ENCODE peak calls at places on chromosomes 5 and 9, in five cellular contexts. One of them, this sample, is unnamed.

GRCh38 chr5:13477118-13477737 is 467.3 kb downstream of the DNAH5 start:
- DNase-seq in left ventricle myocardium inferior: no peak
- DNase-seq in body of pancreas: no peak
- DNase-seq in DND-41: no peak
- DNase-seq in ovary: no peak
- DNase-seq in this sample: no peak

GRCh38 chr5:425714-426113 is 17.3 kb upstream of the EXOC3 start:
- DNase-seq in body of pancreas: no peak
- DNase-seq in DND-41: no peak
- DNase-seq in left ventricle myocardium inferior: no peak
- DNase-seq in ovary: no peak
- DNase-seq in this sample: no peak

GRCh38 chr5:172602712-172603289 is 38.3 kb upstream of the NEURL1B start:
- DNase-seq in DND-41: no peak
- DNase-seq in ovary: peak; percentile 25
- DNase-seq in body of pancreas: no peak
- DNase-seq in left ventricle myocardium inferior: no peak
- DNase-seq in this sample: peak; percentile 67

GRCh38 chr9:4009006-4009511 is 290.8 kb downstream of the GLIS3 start:
- DNase-seq in ovary: no peak
- DNase-seq in body of pancreas: no peak
- DNase-seq in left ventricle myocardium inferior: no peak
- DNase-seq in DND-41: no peak
- DNase-seq in this sample: no peak

GRCh38 chr9:20906326-20906725 is 125.1 kb downstream of the HACD4 start:
- DNase-seq in left ventricle myocardium inferior: no peak
- DNase-seq in ovary: no peak
- DNase-seq in DND-41: no peak
- DNase-seq in body of pancreas: no peak
- DNase-seq in this sample: no peak

GRCh38 chr5:93915142-93915553 is 173.7 kb upstream of the POU5F2 start:
- DNase-seq in left ventricle myocardium inferior: no peak
- DNase-seq in DND-41: no peak
- DNase-seq in ovary: no peak
- DNase-seq in body of pancreas: no peak
- DNase-seq in this sample: no peak

GRCh38 chr9:16921855-16922254 is 51.4 kb upstream of the BNC2 start:
- DNase-seq in DND-41: no peak
- DNase-seq in ovary: no peak
- DNase-seq in body of pancreas: no peak
- DNase-seq in left ventricle myocardium inferior: no peak
- DNase-seq in this sample: no peak

GRCh38 chr9:130936285-130937117 is 2.5 kb downstream of the FIBCD1 start:
- DNase-seq in body of pancreas: no peak
- DNase-seq in DND-41: no peak
- DNase-seq in left ventricle myocardium inferior: no peak
- DNase-seq in ovary: peak; percentile 49
- DNase-seq in this sample: no peak

GRCh38 chr5:1376921-1377320 is 32.0 kb upstream of the CLPTM1L start:
- DNase-seq in body of pancreas: no peak
- DNase-seq in left ventricle myocardium inferior: no peak
- DNase-seq in ovary: no peak
- DNase-seq in DND-41: no peak
- DNase-seq in this sample: no peak

GRCh38 chr9:30796806-30797205 is 1587.6 kb upstream of the ACO1 start:
- DNase-seq in left ventricle myocardium inferior: no peak
- DNase-seq in DND-41: no peak
- DNase-seq in ovary: no peak
- DNase-seq in body of pancreas: no peak
- DNase-seq in this sample: no peak

GRCh38 chr5:38323645-38324295 is 65.4 kb downstream of the EGFLAM start:
- DNase-seq in DND-41: no peak
- DNase-seq in body of pancreas: no peak
- DNase-seq in ovary: no peak
- DNase-seq in left ventricle myocardium inferior: no peak
- DNase-seq in this sample: peak; percentile 22

GRCh38 chr5:170681013-170681433 is 102.5 kb upstream of the GABRP start:
- DNase-seq in body of pancreas: peak; percentile 5
- DNase-seq in left ventricle myocardium inferior: peak; percentile 15
- DNase-seq in ovary: no peak
- DNase-seq in DND-41: peak; percentile 74
- DNase-seq in this sample: no peak

GRCh38 chr9:96741771-96742170 is 36.1 kb downstream of the ZNF510 start:
- DNase-seq in ovary: no peak
- DNase-seq in DND-41: no peak
- DNase-seq in body of pancreas: no peak
- DNase-seq in left ventricle myocardium inferior: no peak
- DNase-seq in this sample: no peak

GRCh38 chr5:149581192-149581861 is at the start of gene ARHGEF37:
- DNase-seq in DND-41: no peak
- DNase-seq in left ventricle myocardium inferior: peak; percentile 94
- DNase-seq in ovary: peak; percentile 90
- DNase-seq in body of pancreas: peak; percentile 88
- DNase-seq in this sample: peak; percentile 88

GRCh38 chr5:72235725-72236124 is 84.3 kb downstream of the MRPS27 start:
- DNase-seq in DND-41: no peak
- DNase-seq in ovary: no peak
- DNase-seq in body of pancreas: no peak
- DNase-seq in left ventricle myocardium inferior: no peak
- DNase-seq in this sample: no peak

GRCh38 chr5:180034564-180034963 is 37.0 kb downstream of the RNF130 start:
- DNase-seq in left ventricle myocardium inferior: no peak
- DNase-seq in ovary: no peak
- DNase-seq in body of pancreas: no peak
- DNase-seq in DND-41: no peak
- DNase-seq in this sample: no peak

GRCh38 chr5:131186561-131187256 is 16.0 kb downstream of the LYRM7 start:
- DNase-seq in ovary: no peak
- DNase-seq in left ventricle myocardium inferior: no peak
- DNase-seq in DND-41: no peak
- DNase-seq in body of pancreas: no peak
- DNase-seq in this sample: no peak

GRCh38 chr9:504921-505821 is 290.5 kb downstream of the DOCK8 start:
- DNase-seq in left ventricle myocardium inferior: peak; percentile 29
- DNase-seq in DND-41: no peak
- DNase-seq in ovary: peak; percentile 50
- DNase-seq in body of pancreas: peak; percentile 28
- DNase-seq in this sample: peak; percentile 22

GRCh38 chr9:92033991-92034390 is 81.2 kb downstream of the SPTLC1 start:
- DNase-seq in DND-41: no peak
- DNase-seq in body of pancreas: no peak
- DNase-seq in left ventricle myocardium inferior: no peak
- DNase-seq in ovary: no peak
- DNase-seq in this sample: no peak

GRCh38 chr5:178207917-178208280 is 3.6 kb downstream of the HNRNPAB start:
- DNase-seq in ovary: no peak
- DNase-seq in left ventricle myocardium inferior: no peak
- DNase-seq in body of pancreas: no peak
- DNase-seq in DND-41: no peak
- DNase-seq in this sample: no peak

GRCh38 chr5:108503986-108504385 is 122.1 kb upstream of the FBXL17 start:
- DNase-seq in left ventricle myocardium inferior: no peak
- DNase-seq in body of pancreas: no peak
- DNase-seq in DND-41: no peak
- DNase-seq in ovary: no peak
- DNase-seq in this sample: no peak

GRCh38 chr5:147479431-147479830 is 30.4 kb downstream of the DPYSL3 start:
- DNase-seq in ovary: no peak
- DNase-seq in body of pancreas: no peak
- DNase-seq in left ventricle myocardium inferior: no peak
- DNase-seq in DND-41: no peak
- DNase-seq in this sample: no peak

GRCh38 chr9:8804618-8805017 is 1005.0 kb upstream of the DMAC1 start:
- DNase-seq in ovary: no peak
- DNase-seq in left ventricle myocardium inferior: no peak
- DNase-seq in body of pancreas: no peak
- DNase-seq in DND-41: no peak
- DNase-seq in this sample: no peak

GRCh38 chr5:93592866-93593265 is 9.8 kb downstream of the NR2F1 start:
- DNase-seq in ovary: no peak
- DNase-seq in body of pancreas: no peak
- DNase-seq in left ventricle myocardium inferior: no peak
- DNase-seq in DND-41: no peak
- DNase-seq in this sample: no peak

GRCh38 chr5:18487928-18488480 is 853.7 kb downstream of the TAF11L14 start:
- DNase-seq in ovary: no peak
- DNase-seq in left ventricle myocardium inferior: no peak
- DNase-seq in body of pancreas: no peak
- DNase-seq in DND-41: no peak
- DNase-seq in this sample: no peak

GRCh38 chr9:113930384-113930783 is 54.3 kb downstream of the ZNF618 start:
- DNase-seq in body of pancreas: no peak
- DNase-seq in ovary: no peak
- DNase-seq in left ventricle myocardium inferior: no peak
- DNase-seq in DND-41: no peak
- DNase-seq in this sample: no peak

GRCh38 chr5:77369566-77369965 is 122.5 kb downstream of the WDR41 start:
- DNase-seq in body of pancreas: no peak
- DNase-seq in ovary: no peak
- DNase-seq in left ventricle myocardium inferior: no peak
- DNase-seq in DND-41: no peak
- DNase-seq in this sample: no peak

GRCh38 chr5:157594237-157594636 is 18.7 kb upstream of the ADAM19 start:
- DNase-seq in left ventricle myocardium inferior: no peak
- DNase-seq in ovary: no peak
- DNase-seq in body of pancreas: no peak
- DNase-seq in DND-41: no peak
- DNase-seq in this sample: no peak
- H3K4me1 ChIP-seq in left ventricle myocardium inferior: peaks cover 23% of the 10 kb centered on the region
- H3K4me1 ChIP-seq in ovary: no peaks in the 10 kb centered on the region
- H3K4me1 ChIP-seq in body of pancreas: no peaks in the 10 kb centered on the region
- H3K4me1 ChIP-seq in DND-41: peaks cover 57% of the 10 kb centered on the region
- H3K4me1 ChIP-seq in this sample: no peaks in the 10 kb centered on the region

GRCh38 chr9:14341437-14342133 is 27.6 kb upstream of the NFIB start:
- DNase-seq in left ventricle myocardium inferior: no peak
- DNase-seq in body of pancreas: no peak
- DNase-seq in DND-41: no peak
- DNase-seq in ovary: no peak
- DNase-seq in this sample: no peak
- H3K27me3 ChIP-seq in left ventricle myocardium inferior: no peaks in the 10 kb centered on the region
- H3K27me3 ChIP-seq in body of pancreas: no peaks in the 10 kb centered on the region
- H3K27me3 ChIP-seq in DND-41: no peaks in the 10 kb centered on the region
- H3K27me3 ChIP-seq in ovary: no peaks in the 10 kb centered on the region
- H3K27me3 ChIP-seq in this sample: peaks cover 16% of the 10 kb centered on the region

DNA sequence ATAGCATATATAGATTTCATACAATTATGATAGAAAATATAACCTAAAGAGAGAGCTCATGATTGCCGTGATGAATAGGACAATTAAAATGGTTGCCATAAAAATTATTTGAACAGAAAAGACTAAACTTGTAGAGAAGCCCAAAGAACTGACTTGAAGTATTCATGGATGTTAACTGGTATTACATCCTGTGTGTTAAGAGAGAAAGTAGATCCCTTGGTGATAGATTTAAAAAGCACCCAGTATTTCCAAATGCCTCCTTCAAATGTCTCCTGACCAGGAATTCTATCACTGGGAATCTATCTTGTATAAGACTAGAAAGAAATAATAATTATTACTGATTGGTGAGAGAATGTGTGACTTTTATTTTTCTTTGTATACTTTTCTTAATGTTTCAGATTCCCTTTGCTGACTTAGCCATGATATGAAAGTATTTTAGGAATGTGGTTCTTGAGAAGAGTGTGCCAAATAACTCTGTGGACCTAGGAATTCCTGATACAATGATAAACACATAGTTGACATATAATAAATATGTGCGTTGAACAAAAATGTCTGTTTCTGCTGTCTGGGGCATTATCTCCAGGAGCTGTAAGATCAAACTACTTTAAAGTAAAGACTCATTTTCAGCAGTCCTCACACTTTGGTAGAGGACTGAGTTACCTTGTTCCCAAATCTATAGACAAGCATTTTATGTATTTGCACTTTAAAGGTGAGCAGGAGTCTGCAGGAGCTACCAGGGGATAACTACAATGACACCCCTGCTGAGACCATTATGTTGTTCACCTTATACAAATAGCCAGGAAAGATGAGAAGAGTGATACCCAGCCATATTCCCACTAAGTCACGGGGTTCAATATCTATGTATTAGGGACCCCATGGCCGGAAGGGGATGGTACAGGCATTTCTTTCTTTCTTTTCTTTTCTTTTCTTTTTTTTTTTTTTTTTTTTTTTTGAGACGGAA is 211.1 kb upstream of the TLE4 start:
- DNase-seq in body of pancreas: no peak
- DNase-seq in ovary: no peak
- DNase-seq in left ventricle myocardium inferior: no peak
- DNase-seq in DND-41: no peak
- DNase-seq in this sample: no peak
- H3K27ac ChIP-seq in body of pancreas: no peak overlapping the region
- H3K27ac ChIP-seq in ovary: no peak overlapping the region
- H3K27ac ChIP-seq in left ventricle myocardium inferior: no peak overlapping the region
- H3K27ac ChIP-seq in DND-41: no peak overlapping the region
- H3K27ac ChIP-seq in this sample: no peak overlapping the region

GRCh38 chr9:99224445-99224844 is 2.4 kb downstream of the SEC61B start:
- DNase-seq in left ventricle myocardium inferior: no peak
- DNase-seq in ovary: no peak
- DNase-seq in body of pancreas: no peak
- DNase-seq in DND-41: no peak
- DNase-seq in this sample: no peak
- H3K4me1 ChIP-seq in left ventricle myocardium inferior: peaks cover 75% of the 10 kb centered on the region
- H3K4me1 ChIP-seq in ovary: peaks cover 10% of the 10 kb centered on the region
- H3K4me1 ChIP-seq in body of pancreas: peaks cover 57% of the 10 kb centered on the region
- H3K4me1 ChIP-seq in DND-41: peaks cover 38% of the 10 kb centered on the region
- H3K4me1 ChIP-seq in this sample: peaks cover 17% of the 10 kb centered on the region

GRCh38 chr5:176361437-176362097 is at the start of gene KIAA1191:
- DNase-seq in body of pancreas: peak; percentile 94
- DNase-seq in DND-41: peak; percentile 95
- DNase-seq in left ventricle myocardium inferior: peak; percentile 97
- DNase-seq in ovary: peak; percentile 93
- DNase-seq in this sample: peak; percentile 94

GRCh38 chr5:176366575-176366894 is 1.2 kb downstream of the ARL10 start:
- DNase-seq in DND-41: no peak
- DNase-seq in ovary: no peak
- DNase-seq in body of pancreas: no peak
- DNase-seq in left ventricle myocardium inferior: no peak
- DNase-seq in this sample: no peak

GRCh38 chr5:176362098-176362442 is 506 bp upstream of the KIAA1191 start:
- DNase-seq in DND-41: no peak
- DNase-seq in body of pancreas: no peak
- DNase-seq in ovary: no peak
- DNase-seq in left ventricle myocardium inferior: no peak
- DNase-seq in this sample: no peak

GRCh38 chr5:176365663-176366574 is 632 bp downstream of the ARL10 start:
- DNase-seq in body of pancreas: peak; percentile 10
- DNase-seq in left ventricle myocardium inferior: peak; percentile 64
- DNase-seq in ovary: peak; percentile 75
- DNase-seq in DND-41: no peak
- DNase-seq in this sample: peak; percentile 58

GRCh38 chr5:176364765-176365662 is at the start of gene ARL10:
- DNase-seq in DND-41: no peak
- DNase-seq in body of pancreas: no peak
- DNase-seq in left ventricle myocardium inferior: peak; percentile 48
- DNase-seq in ovary: peak; percentile 67
- DNase-seq in this sample: peak; percentile 40
- H3K27me3 ChIP-seq in DND-41: no peaks in the 10 kb centered on the region
- H3K27me3 ChIP-seq in body of pancreas: no peaks in the 10 kb centered on the region
- H3K27me3 ChIP-seq in left ventricle myocardium inferior: no peaks in the 10 kb centered on the region
- H3K27me3 ChIP-seq in ovary: no peaks in the 10 kb centered on the region
- H3K27me3 ChIP-seq in this sample: no peaks in the 10 kb centered on the region

This sample was measured in uterus.